ENCODE peak calls at places on chromosome 2, in seven cellular contexts. T is AG10803, C is kidney tubule cell, N is pancreas, F is AG09309, D is left cardiac atrium, V is GF-D8. B is an unnamed sample.

GRCh38 chr2:222479855-222480254 is 55.5 kb downstream of the SGPP2 start:
- DNase-seq in T (no peak), C (peak; percentile 15), N (no peak), F (no peak), D (no peak), V (no peak), B (no peak)

GRCh38 chr2:232863996-232864395 is 6.1 kb upstream of the SNORC start:
- DNase-seq in T (no peak), C (no peak), N (no peak), F (no peak), D (no peak), V (no peak), B (no peak)

GRCh38 chr2:176956791-176957190 is 255.8 kb upstream of the HNRNPA3 start:
- DNase-seq in T (no peak), C (no peak), N (no peak), F (no peak), D (no peak), V (no peak), B (no peak)

GRCh38 chr2:210730672-210731071 is 174.3 kb downstream of the CPS1 start:
- DNase-seq in T (no peak), C (no peak), N (no peak), F (no peak), D (no peak), V (no peak), B (no peak)

GRCh38 chr2:63268946-63269345 is 218.3 kb downstream of the OTX1 start:
- DNase-seq in T (no peak), C (no peak), N (no peak), F (no peak), D (no peak), V (no peak), B (no peak)

GRCh38 chr2:74919827-74920226 is 38.6 kb upstream of the POLE4 start:
- DNase-seq in T (no peak), C (peak; percentile 60), N (peak; percentile 39), F (no peak), D (peak; percentile 60), V (no peak), B (peak; percentile 48)

GRCh38 chr2:190343500-190344274 is at the start of gene INPP1:
- DNase-seq in T (peak; percentile 60), C (peak; percentile 69), N (peak; percentile 59), F (no peak), D (peak; percentile 89), V (peak; percentile 82), B (peak; percentile 10)

GRCh38 chr2:136206613-136207012 is 88.7 kb upstream of the CXCR4 start:
- DNase-seq in T (no peak), C (peak; percentile 38), N (no peak), F (no peak), D (no peak), V (no peak), B (no peak)

GRCh38 chr2:192146069-192147006 is 48.4 kb downstream of the TMEFF2 start:
- DNase-seq in T (peak; percentile 66), C (peak; percentile 69), N (no peak), F (no peak), D (no peak), V (no peak), B (no peak)

GRCh38 chr2:201643216-201643651 is at the start of gene TMEM237:
- DNase-seq in T (peak; percentile 56), C (peak; percentile 43), N (no peak), F (no peak), D (peak; percentile 45), V (no peak), B (no peak)

GRCh38 chr2:117785740-117786139 is 28.8 kb upstream of the DDX18 start:
- DNase-seq in T (peak; percentile 49), C (peak; percentile 59), N (peak; percentile 16), F (peak; percentile 13), D (no peak), V (no peak), B (no peak)

GRCh38 chr2:105800036-105800755 is 55.5 kb downstream of the NCK2 start:
- DNase-seq in T (peak; percentile 69), C (peak; percentile 14), N (no peak), F (no peak), D (no peak), V (peak; percentile 91), B (no peak)

GRCh38 chr2:232872826-232873225 is 2.8 kb downstream of the SNORC start:
- DNase-seq in T (no peak), C (no peak), N (no peak), F (no peak), D (no peak), V (no peak), B (no peak)

GRCh38 chr2:39568561-39569006 is 97.1 kb upstream of the TMEM178A start:
- DNase-seq in T (peak; percentile 82), C (peak; percentile 74), N (no peak), F (peak; percentile 43), D (no peak), V (no peak), B (no peak)

GRCh38 chr2:41527525-41528323 is 520.1 kb upstream of the PKDCC start:
- DNase-seq in T (no peak), C (no peak), N (no peak), F (no peak), D (no peak), V (no peak), B (no peak)

GRCh38 chr2:240369725-240370585 is 65.5 kb upstream of the GPC1 start:
- DNase-seq in T (peak; percentile 95), C (peak; percentile 91), N (peak; percentile 60), F (peak; percentile 74), D (peak; percentile 81), V (no peak), B (no peak)

GRCh38 chr2:125405816-125406215 is 1250.1 kb upstream of the GYPC start:
- DNase-seq in T (peak; percentile 83), C (peak; percentile 90), N (no peak), F (peak; percentile 47), D (no peak), V (no peak), B (no peak)

GRCh38 chr2:191961556-191961955 is 114.7 kb upstream of the CAVIN2 start:
- DNase-seq in T (no peak), C (no peak), N (no peak), F (no peak), D (no peak), V (no peak), B (no peak)

GRCh38 chr2:197969391-197969893 is 165.0 kb downstream of the PLCL1 start:
- DNase-seq in T (peak; percentile 68), C (peak; percentile 89), N (no peak), F (peak; percentile 46), D (no peak), V (no peak), B (no peak)

GRCh38 chr2:235006986-235007385 is 55.2 kb downstream of the SH3BP4 start:
- DNase-seq in T (no peak), C (no peak), N (no peak), F (no peak), D (no peak), V (no peak), B (no peak)

GRCh38 chr2:232588680-232589585 is 38.4 kb downstream of the EIF4E2 start:
- DNase-seq in T (peak; percentile 84), C (peak; percentile 78), N (peak; percentile 80), F (peak; percentile 52), D (peak; percentile 57), V (no peak), B (no peak)

GRCh38 chr2:169362346-169363026 is at the start of gene LRP2:
- DNase-seq in T (no peak), C (no peak), N (peak; percentile 19), F (no peak), D (peak; percentile 27), V (no peak), B (no peak)

GRCh38 chr2:201264472-201265173 is 4.3 kb downstream of the CASP8 start:
- DNase-seq in T (no peak), C (no peak), N (no peak), F (no peak), D (no peak), V (no peak), B (no peak)